ENCODE peak calls at places on chromosomes 6 and 20, in five cellular contexts. R is OCI-LY7, T is hepatocyte, W is left ventricle myocardium inferior, U is lower lobe of right lung. G is an unnamed sample.

GRCh38 chr20:20731945-20732296 is 19.5 kb upstream of the RALGAPA2 start:
- DNase-seq in R (no peak), T (no peak), U (no peak), W (no peak), G (no peak)

GRCh38 chr6:15266423-15266996 is 20.6 kb downstream of the JARID2 start:
- DNase-seq in W (peak; percentile 33), U (peak; percentile 48), R (peak; percentile 77), T (no peak), G (no peak)

GRCh38 chr20:42703744-42704143 is 486.0 kb downstream of the PTPRT start:
- DNase-seq in U (no peak), W (no peak), T (no peak), R (no peak), G (no peak)

GRCh38 chr6:35497571-35498406 is 910 bp upstream of the TEAD3 start:
- DNase-seq in R (peak; percentile 37), T (peak; percentile 78), W (peak; percentile 83), U (peak; percentile 77), G (peak; percentile 14)

GRCh38 chr6:107647439-107647948 is 157.6 kb downstream of the SOBP start:
- DNase-seq in R (no peak), U (no peak), T (no peak), W (no peak), G (no peak)

GRCh38 chr20:5652626-5653573 is 97.3 kb upstream of the SHLD1 start:
- DNase-seq in R (peak; percentile 64), W (no peak), U (no peak), T (no peak), G (no peak)

GRCh38 chr6:21181866-21182265 is 411.7 kb upstream of the SOX4 start:
- DNase-seq in T (no peak), U (no peak), W (no peak), R (no peak), G (no peak)

GRCh38 chr6:42375905-42376304 is 75.8 kb downstream of the TRERF1 start:
- DNase-seq in W (no peak), T (no peak), R (no peak), U (no peak), G (no peak)

GRCh38 chr6:161406633-161407032 is 132.8 kb upstream of the AGPAT4 start:
- DNase-seq in W (no peak), T (no peak), U (no peak), R (no peak), G (no peak)

GRCh38 chr20:1934578-1935573 is 39.7 kb downstream of the SIRPA start:
- DNase-seq in U (no peak), W (peak; percentile 74), T (peak; percentile 61), R (no peak), G (no peak)

GRCh38 chr20:25195962-25196700 is 619 bp downstream of the ENTPD6 start:
- DNase-seq in U (peak; percentile 70), W (no peak), R (no peak), T (peak; percentile 66), G (no peak)

GRCh38 chr20:61922411-61922810 is 143.3 kb downstream of the TAF4 start:
- DNase-seq in U (peak; percentile 20), T (no peak), R (peak; percentile 15), W (no peak), G (no peak)

GRCh38 chr6:5175195-5175594 is 85.6 kb downstream of the LYRM4 start:
- DNase-seq in U (no peak), R (peak; percentile 39), W (no peak), T (no peak), G (no peak)

GRCh38 chr6:128487055-128487454 is 33.3 kb downstream of the PTPRK start:
- DNase-seq in W (no peak), R (no peak), U (no peak), T (peak; percentile 36), G (no peak)

GRCh38 chr6:137705166-137706064 is 161.6 kb upstream of the TNFAIP3 start:
- DNase-seq in T (peak; percentile 85), R (peak; percentile 60), W (peak; percentile 56), U (peak; percentile 60), G (peak; percentile 55)

GRCh38 chr6:126123226-126123625 is 136.9 kb downstream of the TRMT11 start:
- DNase-seq in U (no peak), R (no peak), T (peak; percentile 18), W (no peak), G (no peak)

GRCh38 chr20:51042657-51043247 is 19.8 kb upstream of the KCNG1 start:
- DNase-seq in W (no peak), R (no peak), U (no peak), T (no peak), G (no peak)

GRCh38 chr20:31707994-31708744 is 14.5 kb downstream of the BCL2L1 start:
- DNase-seq in W (peak; percentile 64), T (peak; percentile 64), U (peak; percentile 54), R (peak; percentile 93), G (no peak)

GRCh38 chr20:40992349-40993113 is 36.1 kb upstream of the TOP1 start:
- DNase-seq in R (peak; percentile 61), U (no peak), T (no peak), W (no peak), G (no peak)

GRCh38 chr6:85660181-85660611 is 17.5 kb upstream of the SYNCRIP start:
- DNase-seq in R (no peak), W (no peak), U (no peak), T (peak; percentile 39), G (no peak)

GRCh38 chr20:9807176-9807575 is 31.7 kb downstream of the PAK5 start:
- DNase-seq in W (no peak), T (no peak), U (no peak), R (no peak), G (no peak)

DNA sequence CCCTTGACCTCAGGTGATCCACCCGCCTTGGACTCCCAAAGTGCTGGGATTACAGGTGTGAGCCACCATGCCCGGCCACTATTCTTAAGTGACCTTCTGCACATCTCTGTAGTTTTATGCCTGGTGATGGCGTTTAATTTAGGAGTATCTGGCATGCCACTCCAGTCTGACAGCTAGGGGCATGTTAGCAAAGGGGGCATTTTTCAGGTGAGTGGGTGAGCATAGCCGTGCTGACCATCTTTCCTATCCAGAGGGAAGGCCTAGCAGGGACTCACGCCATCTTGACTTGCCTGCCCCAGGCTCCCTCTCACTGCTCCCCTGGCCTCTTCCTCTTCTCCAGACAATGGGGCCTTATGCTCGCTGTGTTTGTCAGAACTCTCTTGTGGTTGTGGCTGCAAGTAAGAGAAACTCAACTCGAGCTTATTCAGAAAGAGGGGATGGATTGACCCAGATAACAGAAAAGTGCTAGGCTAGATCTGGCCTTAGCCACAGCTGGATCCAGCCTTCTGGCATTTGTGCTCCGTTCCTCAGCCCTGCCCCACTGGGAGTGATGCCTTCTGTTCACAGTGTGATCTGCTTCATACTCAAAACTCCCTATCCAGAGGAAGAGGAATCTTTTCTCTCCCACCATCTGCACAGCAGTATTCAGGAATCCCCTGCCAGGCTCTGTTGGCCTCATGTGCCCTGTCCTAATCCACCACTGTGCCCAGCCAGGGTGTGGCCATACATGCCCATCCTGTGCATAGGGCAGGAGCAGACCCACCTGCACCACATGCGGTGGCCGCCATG is 174.5 kb upstream of the AKAP12 start:
- DNase-seq in T (no peak), R (no peak), W (peak; percentile 45), U (no peak), G (no peak)
- H3K4me1 ChIP-seq in T (peaks cover 23% of the 10 kb centered on the region), R (no peaks in the 10 kb centered on the region), W (peaks cover 24% of the 10 kb centered on the region), U (peaks cover 19% of the 10 kb centered on the region), G (no peaks in the 10 kb centered on the region)

GRCh38 chr20:34951652-34952051 is 4.0 kb downstream of the GSS start:
- DNase-seq in T (no peak), U (no peak), W (peak; percentile 36), R (no peak), G (no peak)
- H3K4me1 ChIP-seq in T (peaks cover 11% of the 10 kb centered on the region), U (peaks cover 14% of the 10 kb centered on the region), W (peaks cover 44% of the 10 kb centered on the region), R (peaks cover 69% of the 10 kb centered on the region), G (peaks cover 9% of the 10 kb centered on the region)

DNA sequence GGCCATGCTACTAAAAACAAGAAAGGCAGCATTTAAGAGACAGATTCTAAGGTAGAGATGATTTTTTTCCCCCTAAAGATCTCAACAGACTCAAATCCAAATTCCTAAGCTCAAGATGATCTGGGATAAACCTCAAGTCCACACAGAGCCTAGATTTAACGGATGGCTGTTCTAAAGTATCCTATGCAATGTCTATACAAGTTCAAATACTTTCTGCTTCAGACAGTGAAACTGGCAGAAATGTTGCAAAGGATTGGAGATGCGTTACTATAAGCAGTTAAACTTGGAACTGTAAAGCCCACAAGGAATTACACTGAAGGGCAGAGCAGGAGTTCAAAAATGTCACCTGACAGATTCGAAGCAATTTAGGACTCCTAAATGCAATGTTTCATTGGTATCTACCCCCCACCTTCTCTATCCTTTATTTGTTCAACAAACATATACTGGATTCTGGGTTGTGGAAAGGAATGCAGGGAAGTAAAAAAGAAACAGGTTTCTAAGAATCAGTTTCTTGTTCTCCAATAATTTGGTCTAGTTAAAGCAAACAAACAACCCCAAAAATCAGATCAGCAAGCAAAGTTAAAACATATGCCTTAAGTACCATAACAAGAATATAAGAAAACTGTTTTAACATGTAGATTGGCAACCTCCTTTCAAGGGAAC is 1.6 kb downstream of the DNAAF9 start:
- DNase-seq in T (no peak), U (no peak), W (no peak), R (no peak), G (no peak)
- H3K4me1 ChIP-seq in T (peaks cover 11% of the 10 kb centered on the region), U (peaks cover 26% of the 10 kb centered on the region), W (peaks cover 52% of the 10 kb centered on the region), R (no peaks in the 10 kb centered on the region), G (peaks cover 12% of the 10 kb centered on the region)

DNA sequence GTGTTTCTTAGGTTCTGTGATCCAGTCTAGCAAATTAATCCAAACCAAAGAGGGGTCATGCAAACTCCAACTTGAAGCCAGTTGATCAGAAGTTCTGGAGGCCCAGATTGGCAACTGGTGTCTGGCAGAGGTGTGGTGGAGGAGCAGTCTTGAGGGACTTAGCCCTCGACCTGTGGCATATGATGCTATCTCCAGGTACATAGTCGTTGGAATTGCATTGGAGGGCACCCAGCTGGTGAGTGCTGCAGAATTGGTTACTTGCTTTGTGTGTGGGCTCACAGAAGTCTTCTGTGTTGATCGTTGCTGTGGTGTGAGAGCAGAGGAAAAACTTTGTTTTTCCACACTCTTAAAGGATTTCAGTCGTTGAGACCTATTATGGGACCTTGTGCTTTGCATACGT is 7.7 kb downstream of the PANK2 start:
- DNase-seq in R (no peak), T (no peak), U (no peak), W (no peak), G (no peak)
- H3K4me1 ChIP-seq in R (peaks cover 90% of the 10 kb centered on the region), T (peaks cover 5% of the 10 kb centered on the region), U (peaks cover 99% of the 10 kb centered on the region), W (peaks cover 99% of the 10 kb centered on the region), G (peaks cover 46% of the 10 kb centered on the region)

G was measured in effector memory CD4-positive, alpha-beta T cell.